ENCODE peak calls at places on chromosomes 2 and 18, in five cellular contexts. Z is GM12865; T is lower lobe of right lung; B is coronary artery; N is stimulated activated CD4-positive, alpha-beta T cell treated with anti-CD3 and anti-CD28 coated beads, TNF-alpha, amount 100 ng/mL, for 1 hour. A is an unnamed sample.

GRCh38 chr2:229582151-229582550 is 132.2 kb downstream of the DNER start:
- DNase-seq in Z (no peak), T (no peak), B (no peak), N (no peak), A (no peak)

GRCh38 chr18:7084080-7084765 is 33.4 kb downstream of the LAMA1 start:
- DNase-seq in Z (peak), T (no peak), B (no peak), N (no peak), A (no peak)

GRCh38 chr18:79644006-79644665 is 35.5 kb upstream of the CTDP1 start:
- DNase-seq in Z (peak), T (peak), B (no peak), N (peak), A (peak)

GRCh38 chr2:223994562-223995162 is 37.4 kb downstream of the MRPL44 start:
- DNase-seq in Z (no peak), T (no peak), B (no peak), N (no peak), A (no peak)

GRCh38 chr2:62375051-62375450 is 130.9 kb downstream of the TMEM17 start:
- DNase-seq in Z (no peak), T (no peak), B (no peak), N (no peak), A (no peak)

GRCh38 chr2:145543856-145544255 is 1023.9 kb upstream of the ZEB2 start:
- DNase-seq in Z (no peak), T (no peak), B (no peak), N (no peak), A (no peak)

GRCh38 chr2:69132960-69133590 is 120.1 kb downstream of the ANTXR1 start:
- DNase-seq in Z (no peak), T (no peak), B (no peak), N (no peak), A (no peak)

GRCh38 chr2:148719941-148720436 is 75.4 kb downstream of the EPC2 start:
- DNase-seq in Z (no peak), T (peak), B (peak), N (no peak), A (no peak)

GRCh38 chr2:168312036-168312822 is 64.8 kb upstream of the STK39 start:
- DNase-seq in Z (no peak), T (no peak), B (no peak), N (no peak), A (no peak)

GRCh38 chr2:203636896-203637818 is 69.3 kb upstream of the CD28 start:
- DNase-seq in Z (no peak), T (no peak), B (no peak), N (no peak), A (no peak)

GRCh38 chr2:46471-47345 is at the start of gene FAM110C:
- DNase-seq in Z (no peak), T (peak), B (peak), N (no peak), A (peak)

GRCh38 chr2:80687524-80687923 is 383.0 kb upstream of the LRRTM1 start:
- DNase-seq in Z (peak), T (no peak), B (no peak), N (no peak), A (no peak)

GRCh38 chr2:106116248-106116647 is 77.9 kb downstream of the UXS1 start:
- DNase-seq in Z (no peak), T (no peak), B (peak), N (no peak), A (no peak)

GRCh38 chr2:36697424-36698066 is 1.0 kb downstream of the VIT start:
- DNase-seq in Z (no peak), T (no peak), B (no peak), N (no peak), A (no peak)

GRCh38 chr2:236659758-236660150 is 90.1 kb downstream of the ACKR3 start:
- DNase-seq in Z (no peak), T (no peak), B (peak), N (no peak), A (no peak)

GRCh38 chr2:170524828-170525565 is 190.1 kb upstream of the SP5 start:
- DNase-seq in Z (peak), T (no peak), B (no peak), N (no peak), A (peak)

GRCh38 chr2:12448846-12449480 is 267.8 kb upstream of the TRIB2 start:
- DNase-seq in Z (no peak), T (no peak), B (no peak), N (no peak), A (no peak)

GRCh38 chr2:71603311-71603794 is 150.0 kb downstream of the DYSF start:
- DNase-seq in Z (peak), T (peak), B (peak), N (no peak), A (no peak)

GRCh38 chr18:11324510-11324909 is 175.1 kb upstream of the PIEZO2 start:
- DNase-seq in Z (no peak), T (no peak), B (no peak), N (no peak), A (no peak)

GRCh38 chr2:179533875-179534274 is 269.2 kb upstream of the SESTD1 start:
- DNase-seq in Z (no peak), T (no peak), B (no peak), N (no peak), A (no peak)

GRCh38 chr18:78912862-78913261 is 66.8 kb upstream of the SALL3 start:
- DNase-seq in Z (no peak), T (no peak), B (peak), N (no peak), A (no peak)

GRCh38 chr2:240121675-240122074 is 14.4 kb downstream of the COPS9 start:
- DNase-seq in Z (no peak), T (peak), B (no peak), N (no peak), A (no peak)

GRCh38 chr2:50547521-50547920 is 484.4 kb downstream of the NRXN1 start:
- DNase-seq in Z (no peak), T (no peak), B (no peak), N (no peak), A (no peak)

GRCh38 chr2:28175028-28175427 is 217.6 kb upstream of the FOSL2 start:
- DNase-seq in Z (peak), T (no peak), B (no peak), N (no peak), A (no peak)

GRCh38 chr2:223101340-223102039 is 49.5 kb downstream of the KCNE4 start:
- DNase-seq in Z (peak), T (no peak), B (no peak), N (no peak), A (peak)

GRCh38 chr2:6922201-6922656 is 5.0 kb downstream of the RNF144A start:
- DNase-seq in Z (no peak), T (no peak), B (no peak), N (no peak), A (no peak)

GRCh38 chr2:174594451-174594850 is 3.2 kb downstream of the WIPF1 start:
- DNase-seq in Z (no peak), T (no peak), B (no peak), N (no peak), A (no peak)

GRCh38 chr18:79792988-79793355 is 4.8 kb upstream of the KCNG2 start:
- DNase-seq in Z (no peak), T (peak), B (no peak), N (no peak), A (peak)

GRCh38 chr2:197674060-197674459 is 1.3 kb downstream of the RFTN2 start:
- DNase-seq in Z (no peak), T (no peak), B (no peak), N (no peak), A (no peak)

GRCh38 chr2:158539176-158539895 is 82.6 kb downstream of the PKP4 start:
- DNase-seq in Z (no peak), T (no peak), B (no peak), N (no peak), A (no peak)

GRCh38 chr2:63692002-63692606 is 103.3 kb downstream of the MDH1 start:
- DNase-seq in Z (peak), T (no peak), B (no peak), N (no peak), A (peak)

GRCh38 chr18:40670991-40671390 is 1284.0 kb upstream of the PIK3C3 start:
- DNase-seq in Z (no peak), T (no peak), B (no peak), N (no peak), A (no peak)

GRCh38 chr2:65367517-65367916 is 64.9 kb downstream of the SPRED2 start:
- DNase-seq in Z (no peak), T (no peak), B (no peak), N (no peak), A (no peak)

GRCh38 chr2:45814528-45814927 is 163.1 kb downstream of the PRKCE start:
- DNase-seq in Z (no peak), T (no peak), B (no peak), N (no peak), A (no peak)

GRCh38 chr2:64276417-64277095 is 132.3 kb upstream of the PELI1 start:
- DNase-seq in Z (no peak), T (no peak), B (no peak), N (no peak), A (no peak)

GRCh38 chr2:234770081-234770506 is 181.7 kb upstream of the SH3BP4 start:
- DNase-seq in Z (no peak), T (no peak), B (no peak), N (no peak), A (no peak)

A was measured in GM20000.